ENCODE peak calls at places on chromosomes 6 and 20, in nine cellular contexts. C is adipocyte, L is cardiac muscle cell, W is IMR-90, B is heart right ventricle, Q is tibial nerve, X is neural progenitor cell, K is right lobe of liver, I is tibial artery. T is an unnamed sample.

GRCh38 chr20:44720617-44720993 is 5.4 kb downstream of the CCN5 start:
- DNase-seq in B (no peak), L (peak; percentile 74), I (peak; percentile 92), K (no peak), C (peak; percentile 80), X (no peak), W (peak; percentile 25), Q (no peak), T (no peak)

GRCh38 chr6:34696189-34696738 is 303 bp downstream of the ILRUN start:
- DNase-seq in I (peak; percentile 81), W (peak; percentile 21), K (peak; percentile 79), L (peak; percentile 49), B (peak; percentile 70), C (peak; percentile 87), Q (no peak), X (no peak), T (peak; percentile 54)

GRCh38 chr6:149176971-149177667 is 140.4 kb upstream of the TAB2 start:
- DNase-seq in C (no peak), B (no peak), I (no peak), Q (no peak), L (no peak), X (no peak), K (no peak), W (no peak), T (peak; percentile 56)

GRCh38 chr20:52179331-52180166 is 12.0 kb downstream of the ZFP64 start:
- DNase-seq in I (no peak), Q (no peak), X (no peak), B (no peak), C (no peak), L (peak; percentile 20), K (no peak), W (no peak), T (no peak)

GRCh38 chr20:4724459-4725262 is 3.0 kb downstream of the PRND start:
- DNase-seq in I (no peak), Q (no peak), B (no peak), L (no peak), K (no peak), C (no peak), W (no peak), X (no peak), T (no peak)

GRCh38 chr6:128516514-128516898 is 3.9 kb downstream of the PTPRK start:
- DNase-seq in W (peak; percentile 48), L (no peak), X (peak; percentile 39), K (no peak), Q (no peak), C (peak; percentile 42), I (no peak), B (no peak), T (no peak)

GRCh38 chr6:36371231-36371630 is 16.2 kb downstream of the ETV7 start:
- DNase-seq in Q (no peak), L (no peak), B (no peak), I (peak; percentile 54), C (no peak), X (no peak), K (no peak), W (no peak), T (no peak)

GRCh38 chr6:79949235-79949634 is 1.9 kb upstream of the ELOVL4 start:
- DNase-seq in I (no peak), C (peak; percentile 68), K (no peak), L (peak; percentile 82), Q (peak; percentile 27), W (peak; percentile 75), B (no peak), X (peak; percentile 92), T (no peak)

GRCh38 chr6:43123691-43124314 is 47.3 kb upstream of the SRF start:
- DNase-seq in X (no peak), Q (no peak), C (no peak), K (no peak), B (no peak), L (no peak), W (no peak), I (no peak), T (no peak)

GRCh38 chr20:46978871-46979536 is 84.4 kb downstream of the EYA2 start:
- DNase-seq in Q (no peak), X (no peak), B (no peak), W (no peak), L (peak; percentile 49), K (no peak), I (no peak), C (peak; percentile 29), T (no peak)

GRCh38 chr6:85867595-85867994 is 224.9 kb upstream of the SYNCRIP start:
- DNase-seq in L (no peak), W (no peak), K (no peak), X (no peak), B (no peak), C (no peak), I (no peak), Q (no peak), T (no peak)

GRCh38 chr6:44022296-44022661 is 105.0 kb downstream of the MRPL14 start:
- DNase-seq in W (peak; percentile 39), Q (no peak), K (peak; percentile 22), X (no peak), I (peak; percentile 62), C (no peak), L (no peak), B (no peak), T (no peak)

GRCh38 chr6:166907871-166908806 is 48.2 kb downstream of the RNASET2 start:
- DNase-seq in X (no peak), L (no peak), I (no peak), B (no peak), Q (no peak), C (peak; percentile 41), K (no peak), W (no peak), T (no peak)

GRCh38 chr6:56593801-56594318 is 48.8 kb downstream of the DST start:
- DNase-seq in W (peak; percentile 57), I (no peak), L (peak; percentile 6), Q (no peak), X (no peak), C (peak; percentile 54), K (no peak), B (no peak), T (no peak)

GRCh38 chr20:60361761-60362410 is 403.7 kb downstream of the CDH26 start:
- DNase-seq in C (no peak), B (no peak), X (peak; percentile 24), I (no peak), Q (no peak), K (no peak), W (no peak), L (no peak), T (no peak)

DNA sequence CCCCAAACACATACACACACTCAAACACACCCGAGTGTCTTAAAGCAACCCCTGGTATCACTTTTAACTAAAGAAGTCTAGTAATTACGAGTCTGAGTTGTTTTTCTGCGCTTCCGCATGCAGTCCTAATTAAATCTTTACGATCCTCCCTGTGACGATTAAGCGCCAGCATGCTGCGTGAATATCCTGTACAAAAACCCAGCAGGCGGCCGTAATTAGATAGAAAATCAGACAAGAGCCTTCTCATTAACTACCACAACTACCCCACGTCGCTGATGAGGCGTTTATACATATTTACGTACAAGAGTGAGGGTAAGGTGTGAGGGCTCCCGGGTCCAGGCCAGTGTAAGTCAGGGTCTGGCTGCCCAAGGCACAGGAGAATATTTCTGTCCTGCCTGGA is 8.1 kb downstream of the TFAP2B start:
- DNase-seq in K (no peak), W (no peak), L (no peak), I (no peak), B (no peak), Q (no peak), X (peak; percentile 77), C (no peak), T (no peak)
- H3K4me1 ChIP-seq in K (no peaks in the 10 kb centered on the region), W (no peaks in the 10 kb centered on the region), L (peaks cover 4% of the 10 kb centered on the region), I (no peaks in the 10 kb centered on the region), B (no peaks in the 10 kb centered on the region), Q (no peaks in the 10 kb centered on the region), X (peaks cover 39% of the 10 kb centered on the region), C (no peaks in the 10 kb centered on the region), T (no peaks in the 10 kb centered on the region)

GRCh38 chr6:1368940-1369339 is 20.4 kb upstream of the FOXF2 start:
- DNase-seq in Q (no peak), K (no peak), C (no peak), B (no peak), L (no peak), X (no peak), I (no peak), W (no peak), T (no peak)
- H3K4me1 ChIP-seq in Q (no peaks in the 10 kb centered on the region), K (no peaks in the 10 kb centered on the region), C (peaks cover 20% of the 10 kb centered on the region), B (no peaks in the 10 kb centered on the region), L (no peaks in the 10 kb centered on the region), X (peaks cover 16% of the 10 kb centered on the region), I (no peaks in the 10 kb centered on the region), W (peaks cover 2% of the 10 kb centered on the region), T (no peaks in the 10 kb centered on the region)

GRCh38 chr6:108684809-108685329 is 124.2 kb downstream of the FOXO3 start:
- DNase-seq in C (no peak), B (no peak), Q (no peak), K (no peak), L (peak; percentile 30), X (no peak), I (no peak), W (peak; percentile 51), T (no peak)
- H3K4me1 ChIP-seq in C (peaks cover 45% of the 10 kb centered on the region), B (peaks cover 29% of the 10 kb centered on the region), Q (peaks cover 19% of the 10 kb centered on the region), K (peaks cover 28% of the 10 kb centered on the region), L (peaks cover 4% of the 10 kb centered on the region), X (no peaks in the 10 kb centered on the region), I (peaks cover 30% of the 10 kb centered on the region), W (peaks cover 36% of the 10 kb centered on the region), T (peaks cover 35% of the 10 kb centered on the region)

DNA sequence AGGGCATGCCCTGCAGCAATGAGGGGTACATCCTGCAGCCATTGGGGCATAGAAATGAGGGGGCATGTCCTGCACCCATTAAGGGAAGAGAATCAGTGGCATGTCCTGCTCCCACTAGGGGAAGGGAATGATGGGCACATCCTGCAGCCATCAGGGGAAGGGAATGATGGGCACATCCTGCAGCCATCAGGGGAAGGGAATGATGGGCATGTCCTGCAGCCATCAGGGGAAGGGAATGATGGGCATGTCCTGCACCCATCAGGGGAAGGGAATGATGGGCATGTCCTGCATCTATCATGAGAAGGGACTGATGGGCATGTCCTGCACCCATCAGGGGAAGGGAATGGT is 49.7 kb downstream of the PSMB1 start:
- DNase-seq in X (no peak), L (no peak), C (no peak), I (no peak), W (no peak), Q (no peak), B (no peak), K (no peak), T (no peak)
- H3K4me1 ChIP-seq in X (peaks cover 9% of the 10 kb centered on the region), L (no peaks in the 10 kb centered on the region), C (no peaks in the 10 kb centered on the region), I (no peaks in the 10 kb centered on the region), W (no peaks in the 10 kb centered on the region), Q (no peaks in the 10 kb centered on the region), B (no peaks in the 10 kb centered on the region), K (no peaks in the 10 kb centered on the region), T (no peaks in the 10 kb centered on the region)

T was measured in pancreas.